ENCODE peak calls at places on chromosomes 6 and 20, in eight cellular contexts. O is RPMI7951; U is NCI-H1105 treated with DMSO at 0.1 percent for 48 hours; S is GM12865; Y is cardiac muscle cell; L is activated CD8-positive, alpha-beta memory T cell treated with anti-CD3 and anti-CD28 coated beads for 48 hours; P is activated gamma-delta T cell treated with anti-CD3 and anti-CD28 coated beads, Interleukin-2, amount 50 U/mL, for 16 hours; I is T follicular helper cell. M is an unnamed sample.

GRCh38 chr6:161422710-161423109 is 148.8 kb upstream of the AGPAT4 start:
- DNase-seq in L (no peak), Y (no peak), I (no peak), O (peak), P (no peak), S (no peak), U (no peak), M (no peak)

GRCh38 chr6:28522594-28523557 is 2.8 kb upstream of the GPX5 start:
- DNase-seq in L (no peak), S (no peak), Y (no peak), I (peak), O (no peak), P (no peak), U (no peak), M (no peak)

GRCh38 chr6:64330694-64331309 is 695.2 kb downstream of the PHF3 start:
- DNase-seq in S (peak), L (no peak), I (no peak), Y (peak), U (peak), P (no peak), O (no peak), M (no peak)

GRCh38 chr6:165574220-165574619 is 88.8 kb downstream of the PDE10A start:
- DNase-seq in I (no peak), Y (no peak), L (no peak), P (no peak), S (no peak), O (no peak), U (no peak), M (no peak)

GRCh38 chr20:63101781-63102719 is 95.3 kb upstream of the BHLHE23 start:
- DNase-seq in O (peak), U (peak), Y (peak), I (peak), L (peak), P (peak), S (peak), M (peak)

GRCh38 chr6:140744648-140745320 is 1370.3 kb upstream of the CITED2 start:
- DNase-seq in U (no peak), S (peak), O (peak), Y (no peak), I (no peak), P (no peak), L (no peak), M (no peak)

GRCh38 chr6:39806277-39806676 is 14.1 kb downstream of the DAAM2 start:
- DNase-seq in P (no peak), O (no peak), U (no peak), I (no peak), Y (no peak), L (no peak), S (no peak), M (no peak)

GRCh38 chr6:42692151-42692911 is 30.1 kb downstream of the PRPH2 start:
- DNase-seq in Y (no peak), U (no peak), I (no peak), O (peak), S (no peak), P (no peak), L (peak), M (no peak)

GRCh38 chr6:167541544-167541943 is 216.7 kb downstream of the TTLL2 start:
- DNase-seq in L (no peak), S (no peak), U (no peak), O (no peak), P (no peak), I (no peak), Y (no peak), M (no peak)

GRCh38 chr20:51036827-51037229 is 13.9 kb upstream of the KCNG1 start:
- DNase-seq in S (no peak), O (peak), Y (no peak), I (no peak), L (no peak), U (no peak), P (no peak), M (no peak)

GRCh38 chr20:10536531-10536930 is 101.4 kb downstream of the SLX4IP start:
- DNase-seq in O (no peak), U (peak), L (no peak), I (no peak), Y (no peak), S (no peak), P (no peak), M (no peak)

GRCh38 chr6:42751055-42751454 is 5.2 kb upstream of the TBCC start:
- DNase-seq in S (no peak), Y (no peak), U (no peak), O (no peak), P (no peak), I (no peak), L (no peak), M (no peak)

GRCh38 chr6:170243386-170243785 is 47.5 kb downstream of the DLL1 start:
- DNase-seq in S (no peak), U (no peak), I (no peak), L (no peak), Y (peak), O (no peak), P (no peak), M (no peak)

GRCh38 chr20:47133809-47134456 is 222.6 kb downstream of the ZMYND8 start:
- DNase-seq in L (no peak), Y (no peak), P (no peak), O (peak), S (no peak), I (no peak), U (no peak), M (no peak)

GRCh38 chr6:158996863-158997262 is 3.1 kb downstream of the RSPH3 start:
- DNase-seq in O (no peak), L (no peak), Y (no peak), I (no peak), U (no peak), S (no peak), P (no peak), M (no peak)

GRCh38 chr6:96089173-96089572 is 73.4 kb downstream of the FUT9 start:
- DNase-seq in L (no peak), S (peak), O (no peak), Y (peak), P (no peak), U (no peak), I (no peak), M (peak)

GRCh38 chr6:130107710-130108109 is 89.3 kb downstream of the L3MBTL3 start:
- DNase-seq in S (peak), O (no peak), Y (no peak), L (no peak), U (no peak), I (no peak), P (no peak), M (no peak)

GRCh38 chr20:47726632-47727031 is 58.6 kb downstream of the SULF2 start:
- DNase-seq in U (no peak), S (no peak), L (no peak), P (no peak), I (no peak), O (no peak), Y (no peak), M (no peak)

GRCh38 chr20:42714298-42715141 is 475.2 kb downstream of the PTPRT start:
- DNase-seq in O (no peak), U (peak), S (no peak), P (no peak), I (no peak), Y (no peak), L (no peak), M (no peak)

GRCh38 chr20:20711413-20711812 is 1.0 kb downstream of the RALGAPA2 start:
- DNase-seq in Y (no peak), S (peak), I (peak), U (peak), P (no peak), O (no peak), L (no peak), M (no peak)

GRCh38 chr6:79946773-79947190 is 571 bp downstream of the ELOVL4 start:
- DNase-seq in I (no peak), S (no peak), Y (peak), U (peak), L (no peak), P (no peak), O (peak), M (peak)

GRCh38 chr6:37072526-37072925 is 67.1 kb downstream of the FGD2 start:
- DNase-seq in O (no peak), P (no peak), L (no peak), S (no peak), I (no peak), U (no peak), Y (no peak), M (no peak)